ENCODE peak calls at places on chromosomes 4 and X, in five cellular contexts. One of them, this sample, is unnamed.

GRCh38 chr4:3852309-3852708 is 86.1 kb downstream of the ADRA2C start:
- DNase-seq in foreskin fibroblast: no peak
- DNase-seq in fibroblast of lung: no peak
- DNase-seq in fibroblast of pulmonary artery: no peak
- DNase-seq in body of pancreas: no peak
- DNase-seq in this sample: no peak

GRCh38 chrX:68409154-68409553 is 24.1 kb downstream of the OPHN1 start:
- DNase-seq in body of pancreas: no peak
- DNase-seq in foreskin fibroblast: no peak
- DNase-seq in fibroblast of lung: no peak
- DNase-seq in fibroblast of pulmonary artery: no peak
- DNase-seq in this sample: no peak

GRCh38 chrX:53288173-53288572 is 6.8 kb upstream of the IQSEC2 start:
- DNase-seq in fibroblast of lung: peak; percentile 20
- DNase-seq in fibroblast of pulmonary artery: peak; percentile 10
- DNase-seq in foreskin fibroblast: peak; percentile 43
- DNase-seq in body of pancreas: peak; percentile 12
- DNase-seq in this sample: no peak

GRCh38 chr4:45989775-45990174 is 134.1 kb downstream of the GABRG1 start:
- DNase-seq in body of pancreas: no peak
- DNase-seq in fibroblast of lung: no peak
- DNase-seq in fibroblast of pulmonary artery: no peak
- DNase-seq in foreskin fibroblast: no peak
- DNase-seq in this sample: no peak

GRCh38 chrX:47366051-47366722 is 4.2 kb upstream of the ZNF157 start:
- DNase-seq in fibroblast of pulmonary artery: peak; percentile 78
- DNase-seq in body of pancreas: peak; percentile 50
- DNase-seq in fibroblast of lung: peak; percentile 74
- DNase-seq in foreskin fibroblast: peak; percentile 78
- DNase-seq in this sample: peak; percentile 34

GRCh38 chr4:97987019-97987648 is 156.1 kb downstream of the STPG2 start:
- DNase-seq in fibroblast of lung: peak; percentile 31
- DNase-seq in fibroblast of pulmonary artery: peak; percentile 65
- DNase-seq in body of pancreas: no peak
- DNase-seq in foreskin fibroblast: no peak
- DNase-seq in this sample: peak; percentile 17

GRCh38 chr4:139711461-139711860 is 45.8 kb downstream of the MGST2 start:
- DNase-seq in foreskin fibroblast: no peak
- DNase-seq in fibroblast of lung: peak; percentile 86
- DNase-seq in body of pancreas: no peak
- DNase-seq in fibroblast of pulmonary artery: peak; percentile 90
- DNase-seq in this sample: no peak

GRCh38 chr4:140102406-140102805 is 51.6 kb downstream of the MAML3 start:
- DNase-seq in fibroblast of pulmonary artery: no peak
- DNase-seq in foreskin fibroblast: no peak
- DNase-seq in fibroblast of lung: peak; percentile 38
- DNase-seq in body of pancreas: no peak
- DNase-seq in this sample: no peak

GRCh38 chrX:47643926-47644325 is 6.4 kb downstream of the ELK1 start:
- DNase-seq in fibroblast of lung: peak; percentile 21
- DNase-seq in fibroblast of pulmonary artery: peak; percentile 66
- DNase-seq in body of pancreas: no peak
- DNase-seq in foreskin fibroblast: peak; percentile 51
- DNase-seq in this sample: no peak

GRCh38 chr4:136302566-136302965 is 1229.7 kb downstream of the PCDH18 start:
- DNase-seq in fibroblast of pulmonary artery: no peak
- DNase-seq in body of pancreas: no peak
- DNase-seq in fibroblast of lung: no peak
- DNase-seq in foreskin fibroblast: no peak
- DNase-seq in this sample: no peak

GRCh38 chr4:4849524-4850193 is 9.8 kb upstream of the MSX1 start:
- DNase-seq in fibroblast of pulmonary artery: no peak
- DNase-seq in fibroblast of lung: no peak
- DNase-seq in body of pancreas: no peak
- DNase-seq in foreskin fibroblast: no peak
- DNase-seq in this sample: no peak

GRCh38 chr4:98961770-98962169 is 32.8 kb upstream of the EIF4E start:
- DNase-seq in fibroblast of lung: no peak
- DNase-seq in fibroblast of pulmonary artery: no peak
- DNase-seq in body of pancreas: no peak
- DNase-seq in foreskin fibroblast: no peak
- DNase-seq in this sample: no peak

GRCh38 chrX:17535229-17535628 is 160.2 kb downstream of the NHS start:
- DNase-seq in body of pancreas: peak; percentile 52
- DNase-seq in foreskin fibroblast: peak; percentile 45
- DNase-seq in fibroblast of lung: no peak
- DNase-seq in fibroblast of pulmonary artery: peak; percentile 57
- DNase-seq in this sample: no peak

GRCh38 chr4:168621806-168622589 is 125.1 kb downstream of the PALLD start:
- DNase-seq in body of pancreas: no peak
- DNase-seq in foreskin fibroblast: peak; percentile 69
- DNase-seq in fibroblast of pulmonary artery: peak; percentile 79
- DNase-seq in fibroblast of lung: peak; percentile 96
- DNase-seq in this sample: no peak

GRCh38 chr4:118557298-118557851 is 127.8 kb upstream of the METTL14 start:
- DNase-seq in fibroblast of lung: peak; percentile 74
- DNase-seq in foreskin fibroblast: peak; percentile 83
- DNase-seq in body of pancreas: no peak
- DNase-seq in fibroblast of pulmonary artery: peak; percentile 34
- DNase-seq in this sample: peak; percentile 56

GRCh38 chr4:13642163-13642562 is 14.6 kb upstream of the BOD1L1 start:
- DNase-seq in body of pancreas: no peak
- DNase-seq in fibroblast of lung: peak; percentile 61
- DNase-seq in foreskin fibroblast: peak; percentile 69
- DNase-seq in fibroblast of pulmonary artery: peak; percentile 34
- DNase-seq in this sample: no peak

GRCh38 chr4:1469043-1469442 is 62.8 kb upstream of the NKX1-1 start:
- DNase-seq in fibroblast of lung: no peak
- DNase-seq in fibroblast of pulmonary artery: no peak
- DNase-seq in foreskin fibroblast: no peak
- DNase-seq in body of pancreas: no peak
- DNase-seq in this sample: no peak

GRCh38 chrX:17788439-17788838 is 51.1 kb downstream of the SCML1 start:
- DNase-seq in fibroblast of pulmonary artery: peak; percentile 29
- DNase-seq in foreskin fibroblast: peak; percentile 71
- DNase-seq in body of pancreas: peak; percentile 23
- DNase-seq in fibroblast of lung: peak; percentile 24
- DNase-seq in this sample: no peak

GRCh38 chr4:148022975-148023374 is 291.1 kb downstream of the ARHGAP10 start:
- DNase-seq in body of pancreas: no peak
- DNase-seq in fibroblast of pulmonary artery: no peak
- DNase-seq in fibroblast of lung: no peak
- DNase-seq in foreskin fibroblast: no peak
- DNase-seq in this sample: no peak

GRCh38 chr4:148017801-148018200 is 285.9 kb downstream of the ARHGAP10 start:
- DNase-seq in fibroblast of lung: peak; percentile 29
- DNase-seq in fibroblast of pulmonary artery: peak; percentile 74
- DNase-seq in foreskin fibroblast: no peak
- DNase-seq in body of pancreas: peak; percentile 21
- DNase-seq in this sample: no peak

GRCh38 chr4:148023782-148024181 is 291.9 kb downstream of the ARHGAP10 start:
- DNase-seq in fibroblast of lung: no peak
- DNase-seq in body of pancreas: no peak
- DNase-seq in fibroblast of pulmonary artery: no peak
- DNase-seq in foreskin fibroblast: peak; percentile 24
- DNase-seq in this sample: no peak

GRCh38 chr4:148026022-148026421 is 294.1 kb downstream of the ARHGAP10 start:
- DNase-seq in body of pancreas: no peak
- DNase-seq in foreskin fibroblast: peak; percentile 92
- DNase-seq in fibroblast of pulmonary artery: peak; percentile 21
- DNase-seq in fibroblast of lung: peak; percentile 97
- DNase-seq in this sample: no peak

DNA sequence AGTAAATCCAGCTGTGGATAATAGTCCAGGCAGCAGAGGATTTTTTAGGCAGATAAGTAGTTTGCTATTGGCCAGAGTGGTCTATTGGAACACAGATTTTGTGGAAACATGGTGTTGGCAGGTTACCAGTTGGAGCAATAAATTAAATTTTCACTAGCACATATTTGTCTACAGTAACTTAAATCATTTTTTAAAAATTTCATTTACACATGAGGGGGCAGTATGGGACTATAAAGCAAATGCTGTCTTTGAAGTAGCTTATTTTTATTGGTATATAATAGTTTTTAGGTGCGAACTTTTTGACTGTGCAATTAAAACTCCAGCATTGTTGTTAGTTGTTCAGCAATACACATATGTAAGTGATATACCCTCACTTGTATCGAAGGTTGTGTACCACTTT is 289.8 kb downstream of the ARHGAP10 start:
- DNase-seq in body of pancreas: no peak
- DNase-seq in fibroblast of lung: no peak
- DNase-seq in foreskin fibroblast: no peak
- DNase-seq in fibroblast of pulmonary artery: no peak
- DNase-seq in this sample: no peak
- TF ChIP-seq CTCF in body of pancreas: no peak
- TF ChIP-seq CTCF in fibroblast of lung: no peak
- TF ChIP-seq CTCF in foreskin fibroblast: no peak
- TF ChIP-seq CTCF in fibroblast of pulmonary artery: no peak
- TF ChIP-seq CTCF in this sample: no peak

GRCh38 chr4:183723561-183724228 is 64.6 kb downstream of the TRAPPC11 start:
- DNase-seq in fibroblast of pulmonary artery: no peak
- DNase-seq in fibroblast of lung: no peak
- DNase-seq in foreskin fibroblast: no peak
- DNase-seq in body of pancreas: no peak
- DNase-seq in this sample: no peak

GRCh38 chr4:183718876-183719275 is 59.8 kb downstream of the TRAPPC11 start:
- DNase-seq in fibroblast of lung: no peak
- DNase-seq in body of pancreas: no peak
- DNase-seq in foreskin fibroblast: no peak
- DNase-seq in fibroblast of pulmonary artery: no peak
- DNase-seq in this sample: no peak

GRCh38 chr4:183716302-183716701 is 57.2 kb downstream of the TRAPPC11 start:
- DNase-seq in fibroblast of lung: no peak
- DNase-seq in body of pancreas: no peak
- DNase-seq in foreskin fibroblast: no peak
- DNase-seq in fibroblast of pulmonary artery: no peak
- DNase-seq in this sample: no peak

GRCh38 chr4:183722738-183723560 is 63.9 kb downstream of the TRAPPC11 start:
- DNase-seq in foreskin fibroblast: peak; percentile 58
- DNase-seq in fibroblast of pulmonary artery: peak; percentile 37
- DNase-seq in fibroblast of lung: peak; percentile 37
- DNase-seq in body of pancreas: peak; percentile 76
- DNase-seq in this sample: no peak

GRCh38 chr4:183721207-183722081 is 62.4 kb downstream of the TRAPPC11 start:
- DNase-seq in fibroblast of pulmonary artery: peak; percentile 54
- DNase-seq in body of pancreas: peak; percentile 86
- DNase-seq in foreskin fibroblast: peak; percentile 73
- DNase-seq in fibroblast of lung: peak; percentile 20
- DNase-seq in this sample: no peak
- TF ChIP-seq CTCF in fibroblast of pulmonary artery: peak; percentile 59
- TF ChIP-seq CTCF in body of pancreas: peak; percentile 48
- TF ChIP-seq CTCF in foreskin fibroblast: peak; percentile 48
- TF ChIP-seq CTCF in fibroblast of lung: peak; percentile 37
- TF ChIP-seq CTCF in this sample: peak; percentile 72

DNA sequence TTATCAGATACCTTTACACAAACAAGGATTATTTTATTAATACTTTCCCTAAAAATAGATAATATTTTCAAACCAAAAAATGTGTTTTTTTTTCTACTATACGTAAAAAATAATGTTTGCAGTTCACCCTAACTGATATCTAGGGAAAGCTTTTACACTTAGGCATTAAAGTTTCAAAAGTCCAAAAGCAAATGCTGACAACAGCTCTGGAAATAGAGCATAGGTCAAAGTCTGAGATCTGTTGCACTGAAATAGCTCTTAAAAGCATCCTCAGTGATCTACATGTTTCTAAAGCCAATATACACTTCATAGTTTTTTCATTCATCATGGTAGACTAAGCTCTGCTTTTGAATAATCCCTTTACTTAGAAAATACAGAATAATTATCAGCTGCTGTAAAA is 222.8 kb downstream of the TRAM1L1 start:
- DNase-seq in fibroblast of pulmonary artery: no peak
- DNase-seq in fibroblast of lung: no peak
- DNase-seq in foreskin fibroblast: no peak
- DNase-seq in body of pancreas: no peak
- DNase-seq in this sample: no peak
- TF ChIP-seq CTCF in fibroblast of pulmonary artery: no peak
- TF ChIP-seq CTCF in fibroblast of lung: no peak
- TF ChIP-seq CTCF in foreskin fibroblast: no peak
- TF ChIP-seq CTCF in body of pancreas: no peak
- TF ChIP-seq CTCF in this sample: no peak

GRCh38 chrX:145190801-145191389 is 56.4 kb upstream of the SPANXN1 start:
- DNase-seq in body of pancreas: no peak
- DNase-seq in fibroblast of lung: no peak
- DNase-seq in fibroblast of pulmonary artery: peak; percentile 0
- DNase-seq in foreskin fibroblast: peak; percentile 1
- DNase-seq in this sample: no peak
- TF ChIP-seq CTCF in body of pancreas: no peak
- TF ChIP-seq CTCF in fibroblast of lung: no peak
- TF ChIP-seq CTCF in fibroblast of pulmonary artery: peak; percentile 20
- TF ChIP-seq CTCF in foreskin fibroblast: peak; percentile 2
- TF ChIP-seq CTCF in this sample: peak; percentile 43

GRCh38 chr4:184680698-184681097 is 31.2 kb downstream of the PRIMPOL start:
- DNase-seq in fibroblast of lung: no peak
- DNase-seq in body of pancreas: no peak
- DNase-seq in foreskin fibroblast: no peak
- DNase-seq in fibroblast of pulmonary artery: no peak
- DNase-seq in this sample: no peak
- TF ChIP-seq CTCF in fibroblast of lung: no peak
- TF ChIP-seq CTCF in body of pancreas: no peak
- TF ChIP-seq CTCF in foreskin fibroblast: no peak
- TF ChIP-seq CTCF in fibroblast of pulmonary artery: no peak
- TF ChIP-seq CTCF in this sample: no peak

GRCh38 chr4:165489786-165490185 is 111.0 kb downstream of the CPE start:
- DNase-seq in fibroblast of lung: peak; percentile 17
- DNase-seq in body of pancreas: no peak
- DNase-seq in fibroblast of pulmonary artery: peak; percentile 62
- DNase-seq in foreskin fibroblast: no peak
- DNase-seq in this sample: no peak

GRCh38 chr4:165493359-165493758 is 114.6 kb downstream of the CPE start:
- DNase-seq in foreskin fibroblast: peak; percentile 74
- DNase-seq in fibroblast of lung: peak; percentile 52
- DNase-seq in body of pancreas: peak; percentile 74
- DNase-seq in fibroblast of pulmonary artery: peak; percentile 80
- DNase-seq in this sample: peak; percentile 56
- TF ChIP-seq CTCF in foreskin fibroblast: peak; percentile 66
- TF ChIP-seq CTCF in fibroblast of lung: peak; percentile 77
- TF ChIP-seq CTCF in body of pancreas: peak; percentile 50
- TF ChIP-seq CTCF in fibroblast of pulmonary artery: peak; percentile 79
- TF ChIP-seq CTCF in this sample: peak; percentile 78

GRCh38 chr4:36824682-36825081 is 419.9 kb upstream of the NWD2 start:
- DNase-seq in foreskin fibroblast: no peak
- DNase-seq in fibroblast of lung: no peak
- DNase-seq in body of pancreas: no peak
- DNase-seq in fibroblast of pulmonary artery: no peak
- DNase-seq in this sample: no peak
- TF ChIP-seq CTCF in foreskin fibroblast: no peak
- TF ChIP-seq CTCF in fibroblast of lung: no peak
- TF ChIP-seq CTCF in body of pancreas: no peak
- TF ChIP-seq CTCF in fibroblast of pulmonary artery: no peak
- TF ChIP-seq CTCF in this sample: no peak

This sample was measured in retinal pigment epithelial cell.